ENCODE peak calls at places on chromosomes 11 and 22, in seven cellular contexts. T is cardiac muscle cell, S is tibial nerve, P is tibial artery, K is fibroblast of villous mesenchyme, V is ovary, D is fibroblast of the aortic adventitia. J is an unnamed sample.

GRCh38 chr22:22349455-22349836 is 104.9 kb downstream of the VPREB1 start:
- DNase-seq in T (no peak), S (no peak), P (no peak), K (no peak), V (no peak), D (no peak), J (no peak)

GRCh38 chr11:94218372-94218771 is 86.0 kb upstream of the IZUMO1R start:
- DNase-seq in T (peak), S (no peak), P (no peak), K (no peak), V (no peak), D (no peak), J (no peak)

GRCh38 chr11:20671856-20672546 is 2.6 kb downstream of the NELL1 start:
- DNase-seq in T (peak), S (no peak), P (no peak), K (no peak), V (no peak), D (no peak), J (no peak)

GRCh38 chr11:57641011-57641410 is 8.7 kb downstream of the YPEL4 start:
- DNase-seq in T (peak), S (no peak), P (no peak), K (peak), V (no peak), D (peak), J (no peak)

GRCh38 chr11:17798253-17798652 is 63.7 kb downstream of the KCNC1 start:
- DNase-seq in T (no peak), S (no peak), P (no peak), K (no peak), V (no peak), D (no peak), J (no peak)

GRCh38 chr11:117010808-117011540 is 87.3 kb downstream of the SIK3 start:
- DNase-seq in T (peak), S (no peak), P (no peak), K (peak), V (no peak), D (peak), J (no peak)

GRCh38 chr11:45289369-45289768 is 3.2 kb upstream of the SYT13 start:
- DNase-seq in T (peak), S (no peak), P (no peak), K (peak), V (no peak), D (peak), J (no peak)

GRCh38 chr22:25018009-25018408 is 65.5 kb downstream of the KIAA1671 start:
- DNase-seq in T (peak), S (no peak), P (no peak), K (no peak), V (no peak), D (no peak), J (no peak)

GRCh38 chr11:73321342-73322110 is 13.4 kb downstream of the ARHGEF17 start:
- DNase-seq in T (peak), S (no peak), P (no peak), K (peak), V (peak), D (peak), J (no peak)

GRCh38 chr11:47688986-47689385 is 26.2 kb downstream of the AGBL2 start:
- DNase-seq in T (no peak), S (no peak), P (no peak), K (no peak), V (no peak), D (no peak), J (no peak)

GRCh38 chr11:19673924-19674390 is 38.7 kb upstream of the NAV2 start:
- DNase-seq in T (peak), S (peak), P (peak), K (peak), V (peak), D (peak), J (no peak)

DNA sequence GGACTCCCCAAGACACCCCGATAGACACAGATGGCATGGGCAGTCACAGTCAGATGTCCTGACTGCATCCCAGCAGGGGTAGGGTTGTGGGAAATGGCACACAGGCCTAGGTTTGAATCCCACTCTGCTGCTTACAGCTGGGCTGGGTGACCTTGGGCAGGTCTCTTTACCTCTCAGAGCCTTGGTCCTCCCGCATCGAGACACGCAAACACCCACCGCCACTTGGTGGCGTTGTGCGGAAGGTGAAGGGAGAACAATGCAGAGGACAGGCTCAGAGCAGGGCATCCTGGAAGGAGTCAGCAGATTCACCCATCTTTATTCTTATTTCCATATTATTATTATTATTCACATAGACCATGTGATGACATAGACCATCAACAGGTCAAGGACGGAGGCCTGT is 140.5 kb downstream of the MIAT start:
- DNase-seq in T (no peak), S (no peak), P (no peak), K (no peak), V (no peak), D (no peak), J (no peak)
- TF ChIP-seq CTCF in T (no peak), S (no peak), P (no peak), K (peak), V (no peak), D (no peak), J (no peak)

GRCh38 chr11:66266378-66267038 is 1.9 kb upstream of the RAB1B start:
- DNase-seq in T (no peak), S (no peak), P (peak), K (no peak), V (peak), D (no peak), J (no peak)
- H3K4me3 ChIP-seq in T (no peak), S (peak), P (peak), K (peak), V (peak), D (peak), J (no peak)

DNA sequence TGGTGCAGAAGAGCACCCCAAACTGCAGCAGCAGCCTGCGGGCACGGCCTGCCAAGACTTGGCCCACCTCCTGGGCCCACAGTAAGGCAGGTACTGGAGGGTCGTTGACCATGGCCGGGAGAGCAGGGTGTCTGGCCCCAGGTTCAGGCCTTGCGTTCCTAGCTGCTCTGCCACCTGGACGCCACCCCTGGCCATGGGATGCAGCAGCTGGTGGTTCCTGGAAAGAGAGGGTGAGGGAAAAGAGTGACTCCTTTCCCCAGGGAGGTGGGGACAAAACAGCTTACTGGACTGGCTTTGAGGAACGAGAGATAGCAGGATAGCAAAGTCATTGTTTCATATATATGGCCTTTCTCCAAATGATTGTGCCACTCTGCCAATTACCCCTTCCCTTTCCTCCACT is 1.8 kb downstream of the BSCL2 start:
- DNase-seq in T (no peak), S (no peak), P (no peak), K (no peak), V (peak), D (no peak), J (no peak)
- TF ChIP-seq CTCF in T (no peak), S (no peak), P (no peak), K (no peak), V (no peak), D (no peak), J (no peak)

DNA sequence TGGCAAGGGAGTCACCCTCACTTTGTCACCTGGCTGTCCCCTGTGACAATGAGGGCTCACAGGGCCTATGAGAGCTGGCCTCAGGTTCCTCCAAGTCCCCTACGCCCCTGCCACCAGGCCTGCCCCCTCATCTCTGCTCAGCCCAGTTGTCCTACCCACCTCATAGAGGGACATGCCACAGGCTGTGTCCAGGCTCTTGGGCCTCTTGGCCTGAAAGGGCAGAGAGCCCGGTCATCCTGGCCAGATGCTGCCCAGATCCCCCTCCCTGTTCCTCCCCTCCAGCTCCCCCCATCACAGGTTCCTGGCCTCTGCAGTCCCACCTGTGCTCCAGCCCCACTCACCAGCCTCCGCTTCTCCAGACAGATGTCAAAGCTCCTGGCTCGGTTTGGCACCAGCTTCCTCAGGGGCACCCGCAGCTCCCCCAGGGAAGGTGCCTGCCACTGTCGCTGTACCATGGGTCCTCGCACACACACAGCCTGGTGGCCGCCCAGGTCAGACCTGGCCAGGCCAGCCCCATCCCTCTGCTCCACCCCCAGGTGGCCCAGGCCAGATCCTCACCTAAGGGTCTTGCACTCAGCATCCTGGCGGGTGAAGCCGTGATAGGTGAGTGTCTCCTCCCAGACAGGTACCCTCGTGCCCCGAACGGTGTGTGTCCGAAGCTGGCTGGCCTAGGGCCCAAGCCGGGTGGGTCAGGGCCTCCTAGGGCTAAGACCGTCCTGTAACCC is 8.2 kb downstream of the NDUFV1 start:
- DNase-seq in T (no peak), S (no peak), P (no peak), K (no peak), V (peak), D (no peak), J (no peak)
- H3K4me3 ChIP-seq in T (no peak), S (no peak), P (no peak), K (no peak), V (no peak), D (no peak), J (peak)

GRCh38 chr22:35043251-35043931 is 22.6 kb upstream of the ISX start:
- DNase-seq in T (no peak), S (no peak), P (no peak), K (no peak), V (no peak), D (no peak), J (no peak)
- TF ChIP-seq CTCF in T (no peak), S (no peak), P (no peak), K (peak), V (no peak), D (no peak), J (peak)

GRCh38 chr11:1307163-1307870 is 2.1 kb downstream of the TOLLIP start:
- DNase-seq in T (no peak), S (no peak), P (no peak), K (no peak), V (peak), D (no peak), J (no peak)
- H3K4me3 ChIP-seq in T (no peak), S (no peak), P (no peak), K (no peak), V (no peak), D (no peak), J (no peak)

DNA sequence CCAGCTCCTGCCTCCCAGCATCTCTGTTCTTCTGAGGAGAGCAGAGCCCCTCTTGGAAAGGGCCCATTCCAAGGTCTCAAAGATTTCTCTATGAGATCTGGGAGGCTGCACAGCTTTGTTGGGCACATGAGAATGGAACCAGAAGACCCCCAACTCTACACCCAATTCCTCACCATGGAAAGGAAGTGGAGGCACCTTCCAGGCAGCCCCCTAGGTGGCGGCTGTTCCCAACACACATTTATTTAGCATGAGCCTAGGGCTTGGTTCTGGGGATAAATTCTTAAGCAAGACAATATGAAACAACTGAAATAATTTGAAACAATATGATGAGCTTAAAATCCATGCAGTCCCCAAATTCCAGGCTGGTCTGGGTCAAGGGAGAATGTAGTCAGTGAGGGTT is 100.4 kb downstream of the TIMP3 start:
- DNase-seq in T (no peak), S (no peak), P (no peak), K (no peak), V (no peak), D (no peak), J (no peak)
- TF ChIP-seq CTCF in T (no peak), S (no peak), P (no peak), K (no peak), V (no peak), D (no peak), J (no peak)

J was measured in GM12864.